ENCODE peak calls at places on chromosomes 5 and 9, in five cellular contexts. Z, G, T, K and H are unnamed samples.

GRCh38 chr5:144333336-144333920 is 162.8 kb downstream of the KCTD16 start:
- DNase-seq in T (no peak), Z (no peak), G (no peak), K (no peak), H (no peak)

GRCh38 chr5:81817980-81818379 is 67.1 kb upstream of the SSBP2 start:
- DNase-seq in T (no peak), G (no peak), Z (no peak), K (no peak), H (peak; percentile 23)

GRCh38 chr9:134301387-134302129 is 24.7 kb upstream of the RXRA start:
- DNase-seq in T (no peak), K (peak; percentile 53), Z (no peak), G (peak; percentile 65), H (peak; percentile 67)

GRCh38 chr5:50849554-50849953 is 183.1 kb downstream of the PARP8 start:
- DNase-seq in T (no peak), G (no peak), Z (no peak), K (no peak), H (no peak)

GRCh38 chr5:1297243-1297642 is 2.4 kb upstream of the TERT start:
- DNase-seq in G (no peak), K (no peak), Z (peak; percentile 92), T (no peak), H (no peak)

GRCh38 chr5:32013658-32014057 is 160.5 kb downstream of the GOLPH3 start:
- DNase-seq in T (no peak), G (no peak), Z (no peak), K (no peak), H (no peak)

GRCh38 chr5:122982376-122982775 is 54.1 kb downstream of the PPIC start:
- DNase-seq in K (no peak), Z (no peak), T (no peak), G (no peak), H (no peak)

GRCh38 chr9:16001856-16002255 is 449.0 kb downstream of the CCDC171 start:
- DNase-seq in G (no peak), Z (no peak), T (no peak), K (no peak), H (peak; percentile 82)

GRCh38 chr5:91144491-91145232 is 238.5 kb downstream of the ARRDC3 start:
- DNase-seq in Z (no peak), K (no peak), G (no peak), T (no peak), H (no peak)

GRCh38 chr5:160479926-160480325 is 58.3 kb downstream of the PTTG1 start:
- DNase-seq in T (no peak), K (no peak), G (no peak), Z (no peak), H (peak; percentile 93)

GRCh38 chr5:72799721-72800120 is 16.7 kb upstream of the TNPO1 start:
- DNase-seq in T (no peak), Z (no peak), K (no peak), G (no peak), H (no peak)

GRCh38 chr9:129597355-129598088 is 23.4 kb downstream of the C9orf50 start:
- DNase-seq in T (no peak), Z (no peak), G (peak; percentile 27), K (peak; percentile 22), H (no peak)

GRCh38 chr9:128027166-128027539 is 40.0 kb downstream of the NAIF1 start:
- DNase-seq in T (no peak), G (peak; percentile 44), K (peak; percentile 27), Z (no peak), H (no peak)

GRCh38 chr5:132807163-132807838 is 5.8 kb upstream of the SOWAHA start:
- DNase-seq in Z (no peak), K (no peak), T (peak; percentile 46), G (no peak), H (no peak)

GRCh38 chr5:352639-353598 is 31.4 kb downstream of the AHRR start:
- DNase-seq in T (no peak), Z (no peak), G (no peak), K (no peak), H (no peak)

GRCh38 chr5:131628990-131629389 is 6.0 kb downstream of the RAPGEF6 start:
- DNase-seq in K (no peak), T (no peak), G (no peak), Z (no peak), H (peak; percentile 81)

GRCh38 chr5:109215040-109215439 is 194.7 kb downstream of the PJA2 start:
- DNase-seq in K (no peak), T (no peak), G (no peak), Z (no peak), H (no peak)

GRCh38 chr5:104213216-104213615 is 650.6 kb upstream of the NUDT12 start:
- DNase-seq in T (no peak), K (no peak), Z (no peak), G (no peak), H (no peak)

GRCh38 chr5:79474416-79475173 is 39.3 kb downstream of the HOMER1 start:
- DNase-seq in G (no peak), K (no peak), T (no peak), Z (no peak), H (no peak)

GRCh38 chr5:169788168-169788567 is 151.1 kb downstream of the DOCK2 start:
- DNase-seq in Z (no peak), K (no peak), T (no peak), G (no peak), H (peak; percentile 82)

GRCh38 chr5:157295247-157295646 is 29.3 kb downstream of the CYFIP2 start:
- DNase-seq in Z (no peak), T (no peak), G (no peak), K (no peak), H (no peak)